ENCODE peak calls at places on chromosomes 12 and 14, in nine cellular contexts. G is progenitor cell of endocrine pancreas; F is non-pigmented ciliary epithelial cell; Z is CD4-positive, alpha-beta T cell; J is posterior vena cava; L is HTR-8/SVneo; R is NCI-H1417 treated with DMSO at 0.1 percent for 48 hours; K is T47D; X is lower leg skin. N is an unnamed sample.
A peak's percentile ranks its signal among the peaks of the same experiment; 100 is the strongest.

GRCh38 chr12:3203713-3204112 is 126.5 kb downstream of the TSPAN9 start:
- DNase-seq in G (no peak), F (no peak), Z (no peak), J (no peak), L (no peak), R (no peak), K (no peak), X (no peak), N (no peak)

GRCh38 chr14:50762001-50762930 is 68.7 kb downstream of the NIN start:
- DNase-seq in G (no peak), F (peak; percentile 86), Z (no peak), J (no peak), L (peak; percentile 45), R (no peak), K (no peak), X (no peak), N (peak; percentile 28)

GRCh38 chr12:122499991-122500684 is 594 bp downstream of the ZCCHC8 start:
- DNase-seq in G (peak; percentile 32), F (no peak), Z (peak; percentile 28), J (peak; percentile 84), L (peak; percentile 59), R (peak; percentile 37), K (peak; percentile 49), X (peak; percentile 43), N (peak; percentile 31)

GRCh38 chr14:85565862-85566296 is 35.9 kb downstream of the FLRT2 start:
- DNase-seq in G (no peak), F (no peak), Z (no peak), J (no peak), L (no peak), R (no peak), K (no peak), X (no peak), N (no peak)

GRCh38 chr12:52541709-52542108 is 11.2 kb downstream of the KRT71 start:
- DNase-seq in G (no peak), F (no peak), Z (no peak), J (no peak), L (no peak), R (no peak), K (no peak), X (no peak), N (no peak)

GRCh38 chr12:72028966-72029365 is 90.3 kb downstream of the TPH2 start:
- DNase-seq in G (no peak), F (no peak), Z (no peak), J (no peak), L (no peak), R (no peak), K (no peak), X (no peak), N (no peak)

GRCh38 chr14:66746316-66747006 is 238.5 kb downstream of the GPHN start:
- DNase-seq in G (no peak), F (peak; percentile 32), Z (no peak), J (no peak), L (peak; percentile 67), R (no peak), K (peak; percentile 26), X (no peak), N (peak; percentile 1)

GRCh38 chr12:45200497-45201043 is 15.3 kb upstream of the ANO6 start:
- DNase-seq in G (no peak), F (no peak), Z (peak; percentile 0), J (no peak), L (no peak), R (no peak), K (no peak), X (no peak), N (no peak)

GRCh38 chr12:64781374-64782029 is 22.3 kb upstream of the GNS start:
- DNase-seq in G (no peak), F (no peak), Z (peak; percentile 1), J (peak; percentile 50), L (no peak), R (no peak), K (peak; percentile 43), X (no peak), N (no peak)

GRCh38 chr12:58616618-58617017 is 303.7 kb downstream of the LRIG3 start:
- DNase-seq in G (no peak), F (no peak), Z (no peak), J (no peak), L (no peak), R (no peak), K (no peak), X (no peak), N (no peak)

GRCh38 chr14:52015411-52016030 is 26.2 kb downstream of the RTRAF start:
- DNase-seq in G (no peak), F (no peak), Z (no peak), J (no peak), L (peak; percentile 17), R (no peak), K (peak; percentile 17), X (no peak), N (no peak)

GRCh38 chr12:116263844-116264243 is 13.6 kb downstream of the MED13L start:
- DNase-seq in G (no peak), F (no peak), Z (no peak), J (no peak), L (no peak), R (no peak), K (no peak), X (no peak), N (no peak)

GRCh38 chr14:24378981-24379906 is 11.3 kb downstream of the NFATC4 start:
- DNase-seq in G (no peak), F (no peak), Z (no peak), J (no peak), L (no peak), R (no peak), K (no peak), X (no peak), N (no peak)

GRCh38 chr12:132395908-132396305 is 66.5 kb upstream of the GALNT9 start:
- DNase-seq in G (no peak), F (no peak), Z (no peak), J (peak; percentile 73), L (no peak), R (no peak), K (no peak), X (no peak), N (no peak)

GRCh38 chr12:130615906-130616305 is 100.2 kb downstream of the RIMBP2 start:
- DNase-seq in G (no peak), F (no peak), Z (no peak), J (no peak), L (no peak), R (no peak), K (no peak), X (no peak), N (no peak)

GRCh38 chr12:112170376-112170775 is 45.0 kb downstream of the TRAFD1 start:
- DNase-seq in G (no peak), F (no peak), Z (peak; percentile 28), J (peak; percentile 56), L (peak; percentile 46), R (no peak), K (no peak), X (no peak), N (peak; percentile 47)

GRCh38 chr12:112111931-112112330 is 3.3 kb upstream of the NAA25 start:
- DNase-seq in G (no peak), F (no peak), Z (no peak), J (no peak), L (no peak), R (no peak), K (no peak), X (no peak), N (no peak)

GRCh38 chr12:114445401-114446323 is 39.7 kb upstream of the TBX5 start:
- DNase-seq in G (no peak), F (no peak), Z (no peak), J (no peak), L (no peak), R (no peak), K (no peak), X (no peak), N (no peak)

GRCh38 chr12:124008629-124009028 is 35.6 kb downstream of the ZNF664 start:
- DNase-seq in G (no peak), F (no peak), Z (no peak), J (no peak), L (no peak), R (no peak), K (no peak), X (no peak), N (no peak)

GRCh38 chr12:119911147-119911546 is 34.0 kb upstream of the CIT start:
- DNase-seq in G (no peak), F (peak; percentile 61), Z (no peak), J (no peak), L (peak; percentile 40), R (no peak), K (no peak), X (no peak), N (no peak)

GRCh38 chr12:127640181-127640886 is 626.6 kb upstream of the TMEM132C start:
- DNase-seq in G (no peak), F (no peak), Z (no peak), J (no peak), L (no peak), R (no peak), K (no peak), X (peak; percentile 16), N (no peak)

GRCh38 chr14:102951034-102951433 is 28.6 kb downstream of the AMN start:
- DNase-seq in G (no peak), F (no peak), Z (no peak), J (no peak), L (no peak), R (no peak), K (no peak), X (no peak), N (no peak)

GRCh38 chr12:66191547-66192126 is 2.6 kb downstream of the IRAK3 start:
- DNase-seq in G (no peak), F (no peak), Z (no peak), J (no peak), L (no peak), R (no peak), K (no peak), X (no peak), N (no peak)

GRCh38 chr12:95859947-95860850 is 1.4 kb downstream of the SNRPF start:
- DNase-seq in G (no peak), F (no peak), Z (no peak), J (no peak), L (no peak), R (no peak), K (no peak), X (no peak), N (no peak)

GRCh38 chr14:106530423-106531107 is 1004.2 kb downstream of the TMEM121 start:
- DNase-seq in G (no peak), F (no peak), Z (no peak), J (no peak), L (no peak), R (no peak), K (no peak), X (no peak), N (no peak)

GRCh38 chr14:39956372-39956771 is 524.1 kb upstream of the FBXO33 start:
- DNase-seq in G (no peak), F (no peak), Z (no peak), J (no peak), L (peak; percentile 3), R (no peak), K (no peak), X (no peak), N (no peak)

GRCh38 chr12:54364413-54364812 is at the start of gene GPR84:
- DNase-seq in G (no peak), F (no peak), Z (no peak), J (no peak), L (no peak), R (no peak), K (no peak), X (no peak), N (no peak)

GRCh38 chr12:85663631-85664030 is 172.6 kb downstream of the RASSF9 start:
- DNase-seq in G (no peak), F (no peak), Z (no peak), J (no peak), L (no peak), R (no peak), K (no peak), X (no peak), N (no peak)

GRCh38 chr12:39505562-39505961 is 62.6 kb upstream of the KIF21A start:
- DNase-seq in G (no peak), F (no peak), Z (no peak), J (no peak), L (no peak), R (no peak), K (no peak), X (no peak), N (no peak)

GRCh38 chr12:52580496-52580895 is 6.9 kb upstream of the KRT74 start:
- DNase-seq in G (no peak), F (no peak), Z (no peak), J (no peak), L (no peak), R (no peak), K (no peak), X (no peak), N (no peak)

N was measured in H54.